ENCODE peak calls at places on chromosomes 2 and 18, in seven cellular contexts. U is neuronal stem cell, N is mesendoderm, M is IMR-90, H is H1, E is mesenchymal stem cell, C is trophoblast cell. I is an unnamed sample.

GRCh38 chr18:39840406-39840805 is 2114.6 kb upstream of the PIK3C3 start:
- DNase-seq in U (no peak), N (no peak), M (peak; percentile 49), H (no peak), E (peak; percentile 69), C (peak; percentile 90), I (no peak)

GRCh38 chr18:59560556-59560955 is 136.7 kb downstream of the CCBE1 start:
- DNase-seq in U (no peak), N (no peak), M (no peak), H (no peak), E (no peak), C (no peak), I (no peak)

GRCh38 chr2:147792966-147793617 is 51.7 kb upstream of the ACVR2A start:
- DNase-seq in U (no peak), N (peak; percentile 52), M (peak; percentile 66), H (no peak), E (peak; percentile 47), C (peak; percentile 82), I (no peak)

GRCh38 chr2:129133692-129134641 is 815.3 kb upstream of the HS6ST1 start:
- DNase-seq in U (no peak), N (peak; percentile 30), M (no peak), H (no peak), E (peak; percentile 8), C (no peak), I (no peak)

GRCh38 chr18:7616661-7617060 is 49.5 kb downstream of the PTPRM start:
- DNase-seq in U (no peak), N (no peak), M (no peak), H (no peak), E (no peak), C (no peak), I (no peak)

GRCh38 chr2:19989681-19990415 is at the start of gene WDR35:
- DNase-seq in U (peak; percentile 88), N (peak; percentile 97), M (peak; percentile 79), H (peak; percentile 75), E (peak; percentile 87), C (peak; percentile 90), I (peak; percentile 95)

GRCh38 chr2:1841903-1842791 is 97.8 kb upstream of the PXDN start:
- DNase-seq in U (no peak), N (peak; percentile 48), M (no peak), H (no peak), E (no peak), C (no peak), I (no peak)

GRCh38 chr18:63421514-63421913 is 762 bp downstream of the VPS4B start:
- DNase-seq in U (no peak), N (no peak), M (no peak), H (no peak), E (peak; percentile 37), C (peak; percentile 35), I (no peak)

GRCh38 chr2:85173909-85174308 is 40.7 kb downstream of the TCF7L1 start:
- DNase-seq in U (no peak), N (no peak), M (peak; percentile 23), H (no peak), E (no peak), C (no peak), I (no peak)

GRCh38 chr2:18603867-18604572 is 14.7 kb upstream of the NT5C1B start:
- DNase-seq in U (no peak), N (no peak), M (peak; percentile 44), H (no peak), E (no peak), C (no peak), I (no peak)
- H2BK5ac ChIP-seq in U (no peak overlapping the region), N (no peak overlapping the region), M (no peak overlapping the region), H (no peak overlapping the region), E (no peak overlapping the region), C (no peak overlapping the region), I (no peak overlapping the region)

DNA sequence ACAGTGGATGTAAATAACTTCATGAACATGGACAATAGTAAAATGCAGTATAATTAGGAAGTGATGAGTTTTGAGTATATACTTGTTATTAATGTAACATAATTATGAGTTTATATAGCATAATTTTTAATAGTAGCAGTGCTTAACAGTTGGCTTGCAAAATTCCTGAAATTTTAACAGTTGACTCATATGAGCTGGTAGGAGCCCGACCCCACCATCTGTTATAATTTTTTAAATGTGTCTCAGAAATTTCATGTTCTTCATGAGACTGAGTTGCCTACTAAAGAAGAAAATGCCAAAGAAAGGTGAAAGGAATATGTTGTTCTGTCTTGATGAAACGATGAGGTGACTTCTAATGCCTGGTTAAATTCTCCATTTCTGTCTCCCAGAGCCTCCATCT is 62.6 kb downstream of the ITGB1BP1 start:
- DNase-seq in U (no peak), N (no peak), M (no peak), H (no peak), E (no peak), C (no peak), I (no peak)
- H2BK5ac ChIP-seq in U (no peak overlapping the region), N (no peak overlapping the region), M (no peak overlapping the region), H (no peak overlapping the region), E (no peak overlapping the region), C (no peak overlapping the region), I (no peak overlapping the region)

GRCh38 chr2:58595714-58596113 is 354.6 kb upstream of the FANCL start:
- DNase-seq in U (no peak), N (no peak), M (no peak), H (no peak), E (no peak), C (no peak), I (no peak)

GRCh38 chr2:58598171-58598570 is 357.0 kb upstream of the FANCL start:
- DNase-seq in U (no peak), N (no peak), M (no peak), H (no peak), E (no peak), C (no peak), I (no peak)

GRCh38 chr2:58594175-58594574 is 353.1 kb upstream of the FANCL start:
- DNase-seq in U (no peak), N (peak; percentile 63), M (no peak), H (no peak), E (no peak), C (no peak), I (peak; percentile 37)

DNA sequence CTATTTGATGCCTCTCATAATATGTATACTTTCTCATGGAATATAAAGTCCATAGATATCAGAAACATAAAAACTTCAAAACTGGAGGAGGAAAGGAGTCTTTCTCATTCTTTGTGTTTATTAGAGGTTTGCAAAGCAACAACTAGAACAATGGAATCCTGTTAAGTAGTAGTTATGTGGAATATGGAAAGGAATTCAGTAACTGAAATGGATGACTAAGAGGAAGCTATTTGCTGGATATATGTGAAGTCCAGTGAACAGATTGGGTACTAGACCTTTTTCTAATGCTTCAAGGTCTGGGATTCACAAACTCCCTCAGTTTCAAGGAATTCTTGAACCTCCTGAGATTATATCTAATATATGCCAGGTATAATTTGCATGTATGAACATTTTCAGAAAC is 353.6 kb upstream of the FANCL start:
- DNase-seq in U (no peak), N (no peak), M (no peak), H (no peak), E (no peak), C (peak; percentile 38), I (no peak)
- H2BK5ac ChIP-seq in U (no peak overlapping the region), N (no peak overlapping the region), M (no peak overlapping the region), H (no peak overlapping the region), E (no peak overlapping the region), C (no peak overlapping the region), I (no peak overlapping the region)

DNA sequence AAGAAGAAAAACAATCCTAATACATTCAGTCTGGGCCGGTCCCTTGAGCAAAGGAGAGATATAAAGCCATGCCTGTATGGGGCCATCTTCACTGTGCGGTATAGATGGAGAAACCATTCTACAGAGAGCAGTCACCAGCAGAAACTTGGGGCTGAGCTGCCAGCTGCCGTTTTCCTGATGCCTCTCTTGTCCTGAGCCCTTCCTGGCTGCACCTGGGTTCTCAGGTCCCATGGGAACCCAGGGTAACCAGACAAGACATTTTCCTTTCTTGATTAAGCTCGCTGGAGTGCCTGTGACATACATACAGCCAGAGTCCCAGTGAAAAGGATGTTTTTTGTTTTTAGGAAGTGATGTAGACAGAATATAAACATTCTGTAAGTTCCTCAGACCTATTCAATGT is 5.3 kb upstream of the METTL21A start:
- DNase-seq in U (no peak), N (no peak), M (no peak), H (no peak), E (no peak), C (no peak), I (no peak)
- H2BK5ac ChIP-seq in U (no peak overlapping the region), N (no peak overlapping the region), M (no peak overlapping the region), H (no peak overlapping the region), E (no peak overlapping the region), C (no peak overlapping the region), I (no peak overlapping the region)

DNA sequence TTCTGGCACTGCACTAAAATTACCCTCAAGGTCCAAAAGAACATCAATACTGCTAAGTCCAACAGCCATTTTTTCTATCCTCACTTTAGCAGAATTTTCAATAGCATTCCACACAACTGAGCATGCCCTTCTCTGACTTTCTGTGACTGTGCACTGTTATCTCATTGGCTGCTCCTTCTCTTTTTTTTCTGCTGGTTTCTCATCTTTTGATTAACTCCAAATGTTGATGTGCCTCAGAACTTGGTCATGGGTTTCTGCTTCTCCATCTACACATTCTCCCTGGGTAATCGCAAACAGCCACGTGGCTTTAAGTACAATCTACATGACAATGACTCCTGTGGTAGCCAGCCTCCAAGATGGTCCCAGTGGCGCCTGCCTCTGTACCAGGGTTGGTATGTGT is 75.0 kb upstream of the CD226 start:
- DNase-seq in U (no peak), N (no peak), M (no peak), H (no peak), E (no peak), C (no peak), I (no peak)
- H2BK5ac ChIP-seq in U (no peak overlapping the region), N (no peak overlapping the region), M (no peak overlapping the region), H (no peak overlapping the region), E (no peak overlapping the region), C (no peak overlapping the region), I (no peak overlapping the region)

GRCh38 chr18:23838233-23838632 is 149.0 kb downstream of the LAMA3 start:
- DNase-seq in U (no peak), N (no peak), M (no peak), H (no peak), E (no peak), C (no peak), I (no peak)

GRCh38 chr18:23835076-23835475 is 145.8 kb downstream of the LAMA3 start:
- DNase-seq in U (no peak), N (no peak), M (no peak), H (no peak), E (no peak), C (peak; percentile 87), I (no peak)

GRCh38 chr18:23837591-23837990 is 148.3 kb downstream of the LAMA3 start:
- DNase-seq in U (no peak), N (peak; percentile 74), M (peak; percentile 86), H (no peak), E (peak; percentile 78), C (peak; percentile 55), I (no peak)

GRCh38 chr18:23835506-23835905 is 146.3 kb downstream of the LAMA3 start:
- DNase-seq in U (no peak), N (no peak), M (no peak), H (no peak), E (peak; percentile 65), C (peak; percentile 78), I (no peak)

GRCh38 chr18:23833714-23834113 is 144.5 kb downstream of the LAMA3 start:
- DNase-seq in U (no peak), N (no peak), M (no peak), H (no peak), E (no peak), C (peak; percentile 65), I (no peak)
- H2BK5ac ChIP-seq in U (no peak overlapping the region), N (no peak overlapping the region), M (no peak overlapping the region), H (no peak overlapping the region), E (no peak overlapping the region), C (no peak overlapping the region), I (no peak overlapping the region)

I was measured in H9.